ENCODE peak calls at places on chromosome 18, in five cellular contexts. N, X, T, C and U are unnamed samples. For H3K4me1 and H3K27me3, the result is how much of the 10 kb centered on the place peaks cover.

GRCh38 chr18:35059280-35059927 is 18.2 kb downstream of the MAPRE2 start:
- DNase-seq in X (no peak), N (no peak), C (no peak), T (no peak), U (no peak)

GRCh38 chr18:11847811-11848210 is 3.4 kb upstream of the CHMP1B start:
- DNase-seq in X (no peak), N (no peak), T (no peak), C (no peak), U (no peak)

GRCh38 chr18:5430131-5430530 is 113.7 kb downstream of the EPB41L3 start:
- DNase-seq in N (no peak), X (no peak), T (no peak), C (no peak), U (no peak)

GRCh38 chr18:50986360-50987087 is 18.7 kb downstream of the ELAC1 start:
- DNase-seq in C (no peak), X (no peak), T (no peak), N (no peak), U (no peak)

GRCh38 chr18:52118684-52119083 is 221.3 kb upstream of the DCC start:
- DNase-seq in X (no peak), C (no peak), T (no peak), N (no peak), U (no peak)

GRCh38 chr18:35073186-35074105 is 32.2 kb downstream of the MAPRE2 start:
- DNase-seq in N (no peak), T (no peak), C (no peak), X (no peak), U (no peak)

GRCh38 chr18:4921548-4921947 is 275.5 kb downstream of the AKAIN1 start:
- DNase-seq in C (no peak), X (no peak), T (no peak), N (no peak), U (no peak)

GRCh38 chr18:39806519-39806918 is 2148.5 kb upstream of the PIK3C3 start:
- DNase-seq in X (no peak), N (peak), C (no peak), T (no peak), U (no peak)

GRCh38 chr18:13614701-13615288 is 111.6 kb downstream of the FAM210A start:
- DNase-seq in N (no peak), X (no peak), T (no peak), C (no peak), U (no peak)

GRCh38 chr18:32048507-32049091 is 30.0 kb downstream of the RNF125 start:
- DNase-seq in T (peak), C (no peak), N (peak), X (no peak), U (no peak)

GRCh38 chr18:77124452-77124922 is 8.1 kb downstream of the MBP start:
- DNase-seq in X (no peak), C (no peak), N (no peak), T (no peak), U (peak)

GRCh38 chr18:56509656-56510055 is 128.7 kb downstream of the TXNL1 start:
- DNase-seq in T (no peak), C (no peak), N (no peak), X (no peak), U (no peak)

GRCh38 chr18:41072946-41073345 is 882.1 kb upstream of the PIK3C3 start:
- DNase-seq in T (no peak), C (no peak), N (no peak), X (no peak), U (no peak)

GRCh38 chr18:55856191-55856590 is 268.2 kb upstream of the TCF4 start:
- DNase-seq in X (no peak), C (no peak), T (no peak), N (peak), U (no peak)

GRCh38 chr18:33916200-33916599 is 308.5 kb downstream of the NOL4 start:
- DNase-seq in C (peak), X (no peak), N (no peak), T (no peak), U (no peak)

GRCh38 chr18:62991959-62992358 is 276.6 kb downstream of the PHLPP1 start:
- DNase-seq in N (no peak), T (no peak), C (no peak), X (no peak), U (no peak)

GRCh38 chr18:13910501-13910900 is 4.8 kb downstream of the MC2R start:
- DNase-seq in X (no peak), C (no peak), T (no peak), N (no peak), U (no peak)

GRCh38 chr18:13437034-13437433 is 218.5 kb downstream of the LDLRAD4 start:
- DNase-seq in N (no peak), T (no peak), C (no peak), X (no peak), U (no peak)

GRCh38 chr18:5466256-5466655 is 77.5 kb downstream of the EPB41L3 start:
- DNase-seq in N (no peak), T (no peak), X (no peak), C (no peak), U (no peak)

GRCh38 chr18:346607-347006 is 78.8 kb upstream of the THOC1 start:
- DNase-seq in X (no peak), C (no peak), T (no peak), N (no peak), U (no peak)

GRCh38 chr18:79477711-79478483 is 82.2 kb downstream of the NFATC1 start:
- DNase-seq in C (no peak), X (no peak), N (no peak), T (no peak), U (no peak)

GRCh38 chr18:79476918-79477685 is 81.4 kb downstream of the NFATC1 start:
- DNase-seq in C (no peak), T (no peak), X (peak), N (no peak), U (no peak)

GRCh38 chr18:79479761-79480161 is 84.0 kb downstream of the NFATC1 start:
- DNase-seq in X (peak), C (no peak), T (no peak), N (no peak), U (no peak)

GRCh38 chr18:79479114-79479760 is 83.5 kb downstream of the NFATC1 start:
- DNase-seq in C (no peak), X (no peak), T (no peak), N (no peak), U (no peak)

DNA sequence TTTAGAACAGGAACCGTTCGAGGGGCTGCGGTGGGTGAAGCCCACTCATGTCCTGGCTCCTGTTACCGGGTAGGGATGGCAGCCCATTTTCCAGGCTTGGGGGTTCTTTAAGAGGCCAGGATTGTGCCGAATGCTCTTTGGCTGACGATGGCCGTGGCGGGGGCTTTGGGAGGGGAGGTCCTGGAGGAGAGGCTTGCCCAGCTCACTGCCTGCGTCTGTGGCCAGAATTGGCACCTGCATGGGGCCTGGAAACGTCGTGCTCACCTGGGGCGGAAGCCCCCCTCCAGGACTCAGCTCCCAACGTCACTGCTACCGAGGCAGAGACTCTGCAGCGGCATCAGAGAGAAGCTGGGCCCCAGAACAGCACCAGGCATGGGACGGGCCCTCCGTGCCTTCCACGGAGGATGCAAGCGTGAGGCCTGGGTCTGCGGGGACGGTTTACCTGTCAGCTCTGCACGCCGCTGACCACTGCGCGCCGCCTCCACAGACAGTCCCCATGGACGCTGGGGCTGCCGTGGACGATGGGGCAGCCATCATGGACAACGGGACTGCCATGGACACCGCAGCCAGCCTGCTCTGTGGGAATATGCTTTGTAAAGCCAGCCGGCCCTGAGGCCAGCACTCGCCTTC is 82.9 kb downstream of the NFATC1 start:
- DNase-seq in T (no peak), N (no peak), X (peak), C (no peak), U (no peak)
- H3K4me1 ChIP-seq in T (under half), N (under half), X (under half), C (under half), U (under half)

GRCh38 chr18:10388380-10388779 is 66.1 kb upstream of the APCDD1 start:
- DNase-seq in T (no peak), C (no peak), X (no peak), N (no peak), U (no peak)
- H3K27ac ChIP-seq in T (no peak), C (no peak), X (no peak), N (no peak), U (no peak)

GRCh38 chr18:75531851-75532241 is 104.3 kb upstream of the SMIM21 start:
- DNase-seq in X (no peak), T (no peak), C (no peak), N (no peak), U (no peak)
- H3K27me3 ChIP-seq in X (under half), T (under half), C (under half), N (under half), U (under half)

GRCh38 chr18:8107426-8107825 is 501.8 kb upstream of the RAB12 start:
- DNase-seq in N (no peak), X (no peak), T (no peak), C (no peak), U (no peak)

GRCh38 chr18:8106603-8107002 is 502.6 kb upstream of the RAB12 start:
- DNase-seq in T (no peak), C (no peak), N (no peak), X (no peak), U (no peak)
- H3K4me1 ChIP-seq in T (under half), C (under half), N (under half), X (under half), U (under half)

GRCh38 chr18:48679236-48679635 is 140.4 kb downstream of the CTIF start:
- DNase-seq in X (no peak), T (no peak), C (no peak), N (no peak), U (no peak)

GRCh38 chr18:48680339-48680738 is 141.5 kb downstream of the CTIF start:
- DNase-seq in X (no peak), C (peak), N (no peak), T (no peak), U (no peak)

GRCh38 chr18:48683197-48683596 is 144.4 kb downstream of the CTIF start:
- DNase-seq in N (no peak), C (no peak), X (no peak), T (no peak), U (no peak)

GRCh38 chr18:48682768-48683167 is 143.9 kb downstream of the CTIF start:
- DNase-seq in N (no peak), C (no peak), X (no peak), T (no peak), U (no peak)

DNA sequence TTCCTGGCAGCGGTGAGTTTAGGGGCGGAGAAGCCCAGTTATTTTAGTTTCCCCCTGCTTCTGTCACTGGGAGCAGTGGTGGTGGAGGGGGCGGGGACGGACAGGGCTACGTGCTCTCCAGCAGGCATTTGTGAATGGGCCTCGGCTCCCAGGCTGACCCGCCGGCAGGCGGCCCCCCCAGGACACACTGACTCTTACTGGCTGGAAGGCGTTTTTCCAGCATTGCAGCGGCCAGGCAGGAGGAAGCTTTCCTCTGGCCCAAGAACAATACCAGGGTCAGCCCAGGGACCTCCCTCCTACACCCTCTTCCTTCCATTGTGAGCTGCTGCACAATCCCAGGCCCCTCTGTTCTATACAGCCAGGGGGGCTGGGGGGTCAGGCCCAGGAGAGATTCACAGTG is 142.0 kb downstream of the CTIF start:
- DNase-seq in C (no peak), T (no peak), X (no peak), N (no peak), U (no peak)
- H3K27ac ChIP-seq in C (no peak), T (no peak), X (peak), N (no peak), U (no peak)

DNA sequence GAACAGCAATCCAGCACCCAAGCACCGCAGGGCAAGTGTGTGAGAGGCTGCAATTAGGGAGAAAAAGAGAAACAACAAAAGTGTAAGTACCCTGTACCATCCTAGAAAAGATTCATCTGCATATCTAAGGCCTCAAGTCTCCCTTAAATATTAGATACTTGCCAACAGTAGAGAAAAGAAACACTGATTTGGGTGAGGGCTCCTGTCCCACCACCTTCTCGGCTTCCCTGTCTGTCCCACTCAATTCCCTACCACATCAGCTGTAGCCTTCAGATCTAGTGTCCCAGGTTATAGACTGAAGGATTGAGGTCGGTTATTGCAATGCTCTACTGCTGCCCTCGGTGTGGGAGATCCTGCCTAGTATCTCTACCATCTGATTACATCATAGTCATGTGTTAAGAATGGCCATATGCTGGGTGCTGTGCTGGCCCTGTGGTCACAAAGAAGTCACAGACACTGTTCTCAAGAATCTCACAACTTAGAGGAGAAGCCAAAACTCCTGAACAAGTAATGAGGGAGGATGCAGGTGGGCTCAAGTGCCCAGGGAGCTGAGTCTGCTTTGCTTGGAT is 2.5 kb downstream of the RAX start:
- DNase-seq in N (no peak), X (no peak), T (no peak), C (no peak), U (no peak)
- H3K27me3 ChIP-seq in N (half or more), X (half or more), T (half or more), C (half or more), U (half or more)

GRCh38 chr18:44779893-44780292 is 99.2 kb downstream of the SETBP1 start:
- DNase-seq in N (no peak), T (no peak), X (no peak), C (peak), U (no peak)

GRCh38 chr18:44786257-44786656 is 105.6 kb downstream of the SETBP1 start:
- DNase-seq in N (no peak), C (no peak), X (no peak), T (no peak), U (no peak)

GRCh38 chr18:44783371-44783770 is 102.7 kb downstream of the SETBP1 start:
- DNase-seq in C (no peak), X (no peak), T (no peak), N (no peak), U (no peak)

GRCh38 chr18:44781890-44782289 is 101.2 kb downstream of the SETBP1 start:
- DNase-seq in X (no peak), T (no peak), C (peak), N (peak), U (no peak)

GRCh38 chr18:44782617-44783016 is 101.9 kb downstream of the SETBP1 start:
- DNase-seq in N (no peak), T (no peak), X (no peak), C (no peak), U (no peak)
- H3K4me1 ChIP-seq in N (under half), T (half or more), X (under half), C (under half), U (under half)

DNA sequence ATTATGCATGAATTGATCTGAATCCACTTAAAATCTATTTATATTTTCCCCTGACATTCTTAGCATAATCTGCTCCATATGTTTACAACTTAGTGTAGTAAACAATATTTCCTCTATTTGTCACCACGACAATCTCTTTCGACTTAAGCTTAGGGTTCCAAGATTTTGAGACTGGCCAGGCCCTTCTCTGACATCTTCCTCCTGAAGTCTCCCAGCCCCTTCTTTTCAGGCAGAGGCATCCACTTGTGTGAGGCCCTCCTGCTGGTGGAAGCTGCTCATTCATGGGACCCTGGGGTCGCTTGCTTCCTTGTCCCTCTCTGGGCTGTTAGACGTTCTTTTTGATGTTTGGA is 188.2 kb upstream of the APCDD1 start:
- DNase-seq in C (no peak), X (no peak), N (no peak), T (no peak), U (no peak)
- H3K27ac ChIP-seq in C (no peak), X (no peak), N (no peak), T (peak), U (no peak)